ENCODE peak calls at places on chromosome X, in eight cellular contexts. B is glutamatergic neuron; P is cardiac muscle cell; Q is Calu3; G is GM06990; N is colonic mucosa; E is CD4-positive, alpha-beta T cell; X is neural crest cell. F is an unnamed sample.

GRCh38 chrX:68916891-68917290 is 88.1 kb downstream of the EFNB1 start:
- DNase-seq in G (no peak), X (no peak), B (no peak), N (no peak), P (no peak), Q (no peak), E (no peak), F (no peak)

GRCh38 chrX:10574663-10575062 is 45.7 kb downstream of the MID1 start:
- DNase-seq in N (no peak), P (no peak), X (no peak), E (no peak), B (no peak), Q (peak), G (no peak), F (no peak)

GRCh38 chrX:87370865-87371264 is 146.7 kb upstream of the KLHL4 start:
- DNase-seq in N (no peak), P (no peak), Q (no peak), G (no peak), B (no peak), X (no peak), E (no peak), F (no peak)

GRCh38 chrX:72121381-72121780 is 10.3 kb downstream of the RTL5 start:
- DNase-seq in B (no peak), E (no peak), Q (no peak), X (no peak), G (no peak), N (peak), P (no peak), F (no peak)

GRCh38 chrX:136577562-136577961 is 45.5 kb downstream of the VGLL1 start:
- DNase-seq in X (peak), B (peak), N (peak), P (peak), E (peak), G (no peak), Q (peak), F (peak)

GRCh38 chrX:21004835-21005234 is 369.4 kb upstream of the CNKSR2 start:
- DNase-seq in B (no peak), P (no peak), X (no peak), G (no peak), Q (no peak), N (no peak), E (no peak), F (no peak)

GRCh38 chrX:46574941-46575381 is 1.4 kb downstream of the CHST7 start:
- DNase-seq in N (no peak), G (peak), X (no peak), Q (peak), E (peak), P (peak), B (peak), F (peak)

GRCh38 chrX:7515681-7516413 is 327.1 kb upstream of the VCX start:
- DNase-seq in N (no peak), P (no peak), X (no peak), B (no peak), E (no peak), Q (no peak), G (no peak), F (no peak)

GRCh38 chrX:72269671-72270251 is 7.3 kb downstream of the RPS4X start:
- DNase-seq in G (no peak), N (no peak), B (no peak), E (no peak), X (no peak), Q (no peak), P (no peak), F (no peak)

GRCh38 chrX:41695464-41695863 is 6.7 kb downstream of the GPR34 start:
- DNase-seq in E (no peak), Q (no peak), P (no peak), G (no peak), N (no peak), B (no peak), X (no peak), F (no peak)

GRCh38 chrX:136496359-136496767 is 1.0 kb upstream of the HTATSF1 start:
- DNase-seq in G (no peak), P (no peak), N (no peak), E (no peak), B (no peak), Q (no peak), X (no peak), F (no peak)

GRCh38 chrX:119605398-119605738 is 856 bp downstream of the NKRF start:
- DNase-seq in P (peak), N (peak), B (no peak), E (no peak), X (no peak), Q (peak), G (no peak), F (no peak)

GRCh38 chrX:4091046-4091760 is 377.8 kb upstream of the PRKX start:
- DNase-seq in Q (no peak), E (no peak), G (no peak), X (no peak), N (no peak), B (no peak), P (no peak), F (no peak)

GRCh38 chrX:79325263-79325958 is 41.7 kb downstream of the ITM2A start:
- DNase-seq in B (no peak), Q (peak), E (peak), X (no peak), N (no peak), P (no peak), G (no peak), F (no peak)

GRCh38 chrX:65697915-65698796 is 30.7 kb downstream of the MSN start:
- DNase-seq in X (no peak), B (no peak), E (peak), Q (no peak), N (peak), G (peak), P (no peak), F (peak)

GRCh38 chrX:67601771-67602170 is 58.0 kb downstream of the AR start:
- DNase-seq in B (no peak), G (no peak), E (no peak), N (no peak), P (no peak), Q (no peak), X (no peak), F (no peak)

GRCh38 chrX:108313662-108314061 is 124.6 kb downstream of the COL4A6 start:
- DNase-seq in X (no peak), N (no peak), Q (no peak), G (no peak), E (no peak), P (no peak), B (no peak), F (no peak)

GRCh38 chrX:44903107-44903506 is 30.1 kb downstream of the KDM6A start:
- DNase-seq in G (peak), P (no peak), B (no peak), N (no peak), Q (no peak), E (no peak), X (no peak), F (no peak)

GRCh38 chrX:21725498-21725897 is 32.4 kb downstream of the SMPX start:
- DNase-seq in B (no peak), P (peak), X (no peak), Q (no peak), E (no peak), N (no peak), G (no peak), F (no peak)

GRCh38 chrX:154051210-154051810 is 31.6 kb upstream of the IRAK1 start:
- DNase-seq in X (peak), G (peak), Q (peak), B (peak), E (peak), P (peak), N (peak), F (peak)

GRCh38 chrX:78314561-78314960 is 12.8 kb downstream of the CYSLTR1 start:
- DNase-seq in P (no peak), N (no peak), B (no peak), E (no peak), Q (no peak), X (no peak), G (no peak), F (no peak)

GRCh38 chrX:40085086-40085551 is 12.6 kb downstream of the BCOR start:
- DNase-seq in N (no peak), G (no peak), B (no peak), P (no peak), X (no peak), E (no peak), Q (peak), F (no peak)

GRCh38 chrX:74450803-74451449 is 29.6 kb downstream of the SLC16A2 start:
- DNase-seq in Q (no peak), N (no peak), B (no peak), E (no peak), P (no peak), G (no peak), X (no peak), F (no peak)

GRCh38 chrX:74890676-74891430 is 34.4 kb downstream of the NEXMIF start:
- DNase-seq in E (no peak), Q (no peak), X (no peak), N (no peak), P (no peak), B (no peak), G (peak), F (peak)

GRCh38 chrX:17632942-17633341 is 104.4 kb upstream of the SCML1 start:
- DNase-seq in N (no peak), Q (no peak), X (no peak), E (no peak), P (no peak), B (no peak), G (no peak), F (no peak)

GRCh38 chrX:105190252-105190853 is 30.1 kb downstream of the TEX13A start:
- DNase-seq in B (no peak), E (no peak), Q (peak), P (peak), N (peak), G (no peak), X (peak), F (peak)

GRCh38 chrX:15206306-15206705 is 63.6 kb downstream of the ASB9 start:
- DNase-seq in P (no peak), X (no peak), Q (peak), B (no peak), G (no peak), N (no peak), E (no peak), F (no peak)

GRCh38 chrX:20530319-20530979 is 263.7 kb upstream of the RPS6KA3 start:
- DNase-seq in N (peak), X (peak), E (peak), B (peak), G (no peak), Q (peak), P (peak), F (peak)

GRCh38 chrX:136191171-136191570 is 43.8 kb downstream of the FHL1 start:
- DNase-seq in B (no peak), E (no peak), G (no peak), P (no peak), X (no peak), Q (no peak), N (no peak), F (no peak)

GRCh38 chrX:68824152-68824433 is 4.7 kb upstream of the EFNB1 start:
- DNase-seq in Q (no peak), P (no peak), E (no peak), B (no peak), X (no peak), G (no peak), N (no peak), F (no peak)

GRCh38 chrX:136810493-136810892 is 29.8 kb upstream of the ARHGEF6 start:
- DNase-seq in N (no peak), E (no peak), X (no peak), B (no peak), P (no peak), G (no peak), Q (no peak), F (no peak)

GRCh38 chrX:107629533-107629909 is 1.2 kb downstream of the PRPS1 start:
- DNase-seq in N (no peak), G (no peak), B (no peak), Q (peak), E (no peak), X (no peak), P (peak), F (no peak)

GRCh38 chrX:83508006-83508405 is at the start of gene POU3F4:
- DNase-seq in X (peak), P (peak), E (no peak), B (peak), Q (no peak), N (no peak), G (no peak), F (no peak)

GRCh38 chrX:2697741-2698294 is 6.7 kb downstream of the CD99 start:
- DNase-seq in G (no peak), Q (no peak), N (no peak), E (no peak), B (no peak), P (no peak), X (no peak), F (peak)

GRCh38 chrX:283115-283845 is 2.1 kb downstream of the PLCXD1 start:
- DNase-seq in B (peak), X (peak), N (peak), G (peak), Q (peak), E (peak), P (peak), F (peak)

DNA sequence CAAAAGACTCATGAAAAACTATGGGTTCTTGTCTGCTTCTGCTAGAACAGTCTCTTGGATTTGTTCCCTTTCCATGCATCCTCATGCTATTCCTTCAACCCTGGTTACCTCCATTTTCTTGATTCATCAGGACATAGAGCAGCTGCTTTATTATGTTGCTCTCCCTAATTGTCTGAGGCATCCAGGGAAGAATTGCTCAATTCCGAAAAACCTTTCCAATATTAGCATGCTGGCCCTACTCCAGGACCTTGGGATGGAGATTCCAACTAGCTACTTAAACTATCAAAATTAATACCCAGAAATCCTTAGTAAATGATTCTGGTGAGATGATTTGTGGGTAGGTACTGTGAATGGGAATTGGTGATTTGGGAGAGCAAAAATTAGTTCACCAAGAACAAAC is 56.6 kb upstream of the FAM47B start:
- DNase-seq in E (no peak), Q (no peak), N (peak), P (no peak), G (no peak), X (no peak), B (no peak), F (no peak)
- TF ChIP-seq CTCF in E (no peak), Q (no peak), N (no peak), P (no peak), G (no peak), X (no peak), B (no peak), F (no peak)

GRCh38 chrX:38055170-38055847 is 49.0 kb downstream of the SYTL5 start:
- DNase-seq in G (no peak), P (no peak), B (no peak), E (no peak), X (no peak), Q (no peak), N (no peak), F (no peak)
- TF ChIP-seq CTCF in G (no peak), P (no peak), B (no peak), E (no peak), X (no peak), Q (no peak), N (no peak), F (no peak)

GRCh38 chrX:97446298-97446882 is 562.7 kb downstream of the RPA4 start:
- DNase-seq in X (no peak), N (no peak), P (no peak), E (no peak), Q (no peak), G (no peak), B (no peak), F (no peak)
- TF ChIP-seq CTCF in X (peak), N (no peak), P (peak), E (no peak), Q (no peak), G (no peak), B (peak), F (no peak)

GRCh38 chrX:124981420-124981819 is 338.3 kb upstream of the TEX13C start:
- DNase-seq in E (no peak), N (no peak), X (no peak), G (no peak), B (no peak), Q (no peak), P (no peak), F (no peak)

GRCh38 chrX:124984140-124984813 is 335.4 kb upstream of the TEX13C start:
- DNase-seq in G (no peak), N (no peak), E (no peak), B (no peak), P (no peak), Q (no peak), X (no peak), F (no peak)

DNA sequence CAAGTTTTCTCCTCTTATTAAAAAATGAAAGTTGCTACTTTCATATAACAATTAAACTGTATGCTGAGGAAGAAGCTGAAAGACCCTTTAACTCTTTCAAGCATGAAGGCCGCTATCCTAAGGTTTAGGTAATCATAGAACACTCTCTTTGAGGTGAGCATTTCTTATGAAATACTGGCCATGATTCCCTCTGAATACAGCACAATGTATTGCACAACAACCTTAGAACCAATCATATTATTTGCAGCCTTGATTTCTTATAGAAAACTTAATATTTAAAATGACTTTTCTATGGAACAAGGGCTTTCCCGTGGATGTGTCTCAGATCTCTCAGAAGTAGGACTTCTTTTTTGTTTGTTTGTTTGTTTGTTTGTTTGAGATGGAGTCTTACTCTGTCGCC is 333.4 kb upstream of the TEX13C start:
- DNase-seq in X (no peak), P (no peak), Q (no peak), E (no peak), N (no peak), B (no peak), G (no peak), F (no peak)
- TF ChIP-seq CTCF in X (no peak), P (no peak), Q (no peak), E (no peak), N (no peak), B (no peak), G (no peak), F (no peak)

GRCh38 chrX:143621276-143621675 is 14.6 kb downstream of the SLITRK4 start:
- DNase-seq in X (no peak), P (no peak), Q (no peak), E (no peak), G (no peak), N (no peak), B (no peak), F (no peak)

GRCh38 chrX:143615851-143616250 is 20.1 kb downstream of the SLITRK4 start:
- DNase-seq in Q (no peak), P (no peak), E (no peak), N (no peak), X (no peak), B (no peak), G (no peak), F (no peak)
- TF ChIP-seq CTCF in Q (no peak), P (no peak), E (no peak), N (no peak), X (no peak), B (no peak), G (no peak), F (no peak)

DNA sequence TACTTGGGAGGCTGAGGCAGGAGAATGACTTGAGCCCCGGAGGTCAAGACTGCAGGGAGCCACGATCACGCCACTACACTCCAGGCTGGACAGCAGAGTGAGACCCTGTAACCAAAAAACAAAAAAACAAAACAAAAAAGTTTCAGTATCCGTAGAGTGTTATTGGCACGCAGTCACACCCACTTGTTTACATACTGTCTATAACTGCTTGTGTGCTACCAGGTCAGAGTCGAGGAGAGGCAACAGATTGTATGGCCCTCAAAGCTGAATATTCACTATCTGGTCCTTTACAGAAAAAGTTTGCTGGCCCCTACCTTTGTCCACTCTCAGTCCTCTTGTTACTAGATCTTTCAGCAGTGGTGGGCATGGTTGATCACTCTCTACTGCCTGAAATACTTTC is 8.2 kb upstream of the CD99L2 start:
- DNase-seq in E (no peak), N (no peak), B (no peak), G (no peak), Q (no peak), P (no peak), X (no peak), F (no peak)
- TF ChIP-seq CTCF in E (no peak), N (no peak), B (no peak), G (no peak), Q (no peak), P (no peak), X (no peak), F (no peak)

GRCh38 chrX:9498236-9498635 is 33.4 kb downstream of the TBL1X start:
- DNase-seq in G (no peak), P (peak), X (no peak), N (no peak), Q (no peak), E (no peak), B (no peak), F (no peak)

GRCh38 chrX:9503261-9503660 is 38.4 kb downstream of the TBL1X start:
- DNase-seq in E (no peak), X (no peak), N (no peak), G (no peak), P (no peak), Q (no peak), B (no peak), F (no peak)

GRCh38 chrX:9500584-9500983 is 35.7 kb downstream of the TBL1X start:
- DNase-seq in E (no peak), Q (no peak), B (no peak), X (no peak), P (no peak), N (no peak), G (no peak), F (no peak)

GRCh38 chrX:9495496-9495895 is 30.6 kb downstream of the TBL1X start:
- DNase-seq in N (no peak), B (no peak), E (no peak), Q (no peak), P (no peak), G (no peak), X (no peak), F (no peak)

DNA sequence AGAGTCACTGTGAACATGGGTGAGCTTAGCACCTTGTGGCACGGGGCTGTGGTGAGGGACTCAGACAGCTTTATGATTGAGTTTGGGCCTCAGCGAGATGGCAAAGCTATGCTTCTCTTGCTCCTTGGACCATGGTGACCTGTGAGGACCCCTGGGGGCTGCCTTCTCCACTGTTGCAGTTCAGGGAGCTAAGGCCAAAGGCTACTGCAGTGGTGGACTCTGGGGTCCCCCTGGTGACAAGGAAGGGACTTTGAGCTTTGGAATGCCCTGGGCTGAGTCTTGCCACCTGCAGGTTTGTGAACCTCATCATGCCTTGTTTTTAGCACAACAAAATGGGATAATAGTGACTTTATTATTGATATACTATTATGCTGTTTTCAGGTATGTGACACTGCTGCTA is 36.5 kb downstream of the TBL1X start:
- DNase-seq in Q (no peak), E (no peak), B (no peak), P (no peak), G (no peak), X (no peak), N (no peak), F (no peak)
- TF ChIP-seq CTCF in Q (no peak), E (no peak), B (no peak), P (no peak), G (no peak), X (no peak), N (no peak), F (no peak)

GRCh38 chrX:14124562-14124961 is 94.9 kb upstream of the GEMIN8 start:
- DNase-seq in Q (no peak), N (no peak), P (no peak), B (no peak), X (no peak), E (no peak), G (no peak), F (no peak)
- TF ChIP-seq CTCF in Q (no peak), N (no peak), P (no peak), B (no peak), X (no peak), E (no peak), G (no peak), F (no peak)

GRCh38 chrX:152343306-152343705 is 107.8 kb downstream of the GABRA3 start:
- DNase-seq in P (peak), N (no peak), B (no peak), X (no peak), E (no peak), Q (no peak), G (no peak), F (no peak)
- TF ChIP-seq CTCF in P (no peak), N (no peak), B (no peak), X (no peak), E (no peak), Q (no peak), G (no peak), F (no peak)

F was measured in GM13977.